ENCODE peak calls at places on chromosomes 13 and 19, in seven cellular contexts. E is astrocyte; V is Peyer's patch; T is effector memory CD4-positive, alpha-beta T cell; N is naive thymus-derived CD4-positive, alpha-beta T cell; Y is stomach; M is H1. L is an unnamed sample.

GRCh38 chr13:87680298-87680697 is 9.1 kb downstream of the SLITRK5 start:
- DNase-seq in E (no peak), V (no peak), T (no peak), N (no peak), Y (no peak), M (no peak), L (no peak)

GRCh38 chr19:2977001-2977685 is at the start of gene TLE6:
- DNase-seq in E (peak; percentile 79), V (peak; percentile 90), T (peak; percentile 83), N (peak; percentile 88), Y (peak; percentile 97), M (peak; percentile 97), L (peak; percentile 88)

GRCh38 chr13:40221131-40221459 is 445.3 kb downstream of the FOXO1 start:
- DNase-seq in E (no peak), V (no peak), T (no peak), N (no peak), Y (no peak), M (no peak), L (no peak)

GRCh38 chr19:18100710-18101109 is 3.1 kb downstream of the MAST3 start:
- DNase-seq in E (no peak), V (no peak), T (no peak), N (no peak), Y (no peak), M (peak; percentile 78), L (no peak)

GRCh38 chr13:33229446-33230177 is 55.9 kb downstream of the STARD13 start:
- DNase-seq in E (no peak), V (no peak), T (no peak), N (no peak), Y (no peak), M (no peak), L (no peak)

GRCh38 chr13:52371736-52372247 is 34.2 kb downstream of the THSD1 start:
- DNase-seq in E (peak; percentile 87), V (no peak), T (no peak), N (no peak), Y (no peak), M (no peak), L (no peak)

GRCh38 chr13:88103824-88104223 is 432.7 kb downstream of the SLITRK5 start:
- DNase-seq in E (no peak), V (no peak), T (no peak), N (no peak), Y (no peak), M (no peak), L (no peak)

GRCh38 chr19:43526884-43527859 is at the start of gene ETHE1:
- DNase-seq in E (no peak), V (peak; percentile 85), T (peak; percentile 51), N (peak; percentile 86), Y (peak; percentile 84), M (peak; percentile 92), L (peak; percentile 53)

GRCh38 chr13:74465279-74465678 is 331.1 kb upstream of the KLF12 start:
- DNase-seq in E (no peak), V (no peak), T (no peak), N (no peak), Y (no peak), M (no peak), L (no peak)

GRCh38 chr13:111486331-111486730 is 165.9 kb downstream of the TEX29 start:
- DNase-seq in E (no peak), V (no peak), T (no peak), N (no peak), Y (no peak), M (no peak), L (no peak)
- H3K9me3 ChIP-seq in E (peaks cover 8% of the 10 kb centered on the region), V (no peaks in the 10 kb centered on the region), T (no peaks in the 10 kb centered on the region), N (no peaks in the 10 kb centered on the region), Y (peaks cover 28% of the 10 kb centered on the region), M (peaks cover 22% of the 10 kb centered on the region), L (no peaks in the 10 kb centered on the region)

DNA sequence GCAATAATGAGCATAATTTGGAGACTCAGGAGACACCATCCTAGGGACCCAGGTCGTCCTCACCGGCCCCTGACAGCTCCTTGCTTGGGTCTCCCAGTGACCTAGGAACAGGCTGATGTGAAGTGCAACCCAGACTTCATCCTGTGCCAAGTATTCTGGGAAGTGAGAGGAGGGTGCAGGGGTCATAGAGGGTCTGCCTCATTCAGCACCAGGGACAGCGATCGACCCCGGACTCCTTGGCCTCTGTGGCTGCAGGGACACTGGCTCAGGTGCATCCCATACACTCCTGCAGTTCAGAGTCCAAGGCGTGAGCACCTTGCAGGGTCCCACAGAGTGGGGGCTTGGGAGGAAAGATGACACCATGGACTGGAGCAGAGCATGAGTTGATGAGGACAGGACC is 10.0 kb upstream of the OR10H2 start:
- DNase-seq in E (no peak), V (no peak), T (no peak), N (no peak), Y (no peak), M (no peak), L (no peak)
- H3K9me3 ChIP-seq in E (peaks cover 3% of the 10 kb centered on the region), V (no peaks in the 10 kb centered on the region), T (no peaks in the 10 kb centered on the region), N (no peaks in the 10 kb centered on the region), Y (peaks cover 4% of the 10 kb centered on the region), M (peaks cover 70% of the 10 kb centered on the region), L (no peaks in the 10 kb centered on the region)

DNA sequence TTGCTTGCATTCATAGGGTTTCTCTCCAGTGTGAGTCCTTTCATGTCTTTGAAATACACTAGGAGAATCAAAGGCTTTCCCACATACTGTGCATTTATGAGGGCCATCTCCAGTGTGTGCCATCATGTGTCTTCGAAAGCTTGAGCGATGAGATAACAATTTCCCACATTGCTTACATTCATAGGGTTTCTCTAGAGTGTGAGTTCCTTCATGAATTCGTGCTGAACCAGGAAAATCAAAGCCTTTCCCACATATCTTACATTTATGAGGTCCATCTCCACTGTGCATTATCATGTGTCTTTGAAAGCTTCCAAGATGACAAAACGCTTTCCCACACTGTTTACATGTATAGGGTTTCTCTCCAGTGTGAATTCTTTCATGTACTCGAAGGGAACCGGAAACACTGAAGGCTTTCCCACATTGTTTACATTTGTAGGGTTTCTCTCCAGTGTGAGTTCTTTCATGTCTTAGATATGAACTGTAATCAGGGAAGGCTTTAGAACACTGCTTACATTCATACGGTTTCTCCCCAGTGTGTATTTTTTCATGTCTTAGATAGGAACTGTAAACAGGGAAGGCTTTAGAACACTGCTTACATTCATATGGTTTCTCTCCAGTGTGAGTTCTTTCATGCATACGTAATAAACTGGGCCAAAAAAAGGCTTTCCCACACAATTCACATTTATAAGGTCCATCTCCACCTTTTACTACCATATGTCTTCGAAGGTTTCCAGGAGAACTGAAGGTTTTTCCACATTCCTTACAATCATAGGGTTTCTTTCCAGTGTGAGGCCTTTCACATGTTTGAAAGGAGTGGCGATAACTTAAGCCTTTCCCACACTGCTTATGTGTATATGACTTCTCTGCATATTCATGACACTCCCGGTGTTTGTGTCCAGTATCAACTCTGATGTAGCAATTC is 21.4 kb downstream of the ZNF44 start:
- DNase-seq in E (no peak), V (no peak), T (no peak), N (no peak), Y (no peak), M (no peak), L (no peak)
- H3K9me3 ChIP-seq in E (peaks cover 55% of the 10 kb centered on the region), V (peaks cover 15% of the 10 kb centered on the region), T (peaks cover 54% of the 10 kb centered on the region), N (peaks cover 58% of the 10 kb centered on the region), Y (peaks cover 66% of the 10 kb centered on the region), M (peaks cover 72% of the 10 kb centered on the region), L (peaks cover 56% of the 10 kb centered on the region)

GRCh38 chr19:21910318-21910717 is 74.3 kb upstream of the ZNF43 start:
- DNase-seq in E (no peak), V (no peak), T (no peak), N (no peak), Y (no peak), M (no peak), L (no peak)

GRCh38 chr19:21908066-21908465 is 72.1 kb upstream of the ZNF43 start:
- DNase-seq in E (no peak), V (no peak), T (no peak), N (no peak), Y (no peak), M (no peak), L (no peak)

GRCh38 chr19:21902596-21902995 is 66.6 kb upstream of the ZNF43 start:
- DNase-seq in E (no peak), V (no peak), T (no peak), N (no peak), Y (no peak), M (no peak), L (no peak)

GRCh38 chr19:21912654-21913053 is 76.7 kb upstream of the ZNF43 start:
- DNase-seq in E (no peak), V (no peak), T (no peak), N (no peak), Y (no peak), M (no peak), L (no peak)

GRCh38 chr19:21907516-21907915 is 71.5 kb upstream of the ZNF43 start:
- DNase-seq in E (no peak), V (no peak), T (no peak), N (no peak), Y (no peak), M (no peak), L (no peak)
- H3K9me3 ChIP-seq in E (peaks cover 27% of the 10 kb centered on the region), V (no peaks in the 10 kb centered on the region), T (no peaks in the 10 kb centered on the region), N (no peaks in the 10 kb centered on the region), Y (peaks cover 6% of the 10 kb centered on the region), M (peaks cover 77% of the 10 kb centered on the region), L (peaks cover 2% of the 10 kb centered on the region)

GRCh38 chr19:36962346-36962745 is 46.2 kb downstream of the ZNF568 start:
- DNase-seq in E (no peak), V (no peak), T (no peak), N (no peak), Y (no peak), M (no peak), L (no peak)
- H3K9me3 ChIP-seq in E (peaks cover 2% of the 10 kb centered on the region), V (no peaks in the 10 kb centered on the region), T (peaks cover 3% of the 10 kb centered on the region), N (peaks cover 3% of the 10 kb centered on the region), Y (peaks cover 22% of the 10 kb centered on the region), M (peaks cover 41% of the 10 kb centered on the region), L (peaks cover 10% of the 10 kb centered on the region)

GRCh38 chr19:30357580-30357954 is 14.6 kb upstream of the ZNF536 start:
- DNase-seq in E (no peak), V (no peak), T (no peak), N (no peak), Y (no peak), M (no peak), L (no peak)
- H3K9me3 ChIP-seq in E (no peaks in the 10 kb centered on the region), V (no peaks in the 10 kb centered on the region), T (no peaks in the 10 kb centered on the region), N (no peaks in the 10 kb centered on the region), Y (no peaks in the 10 kb centered on the region), M (no peaks in the 10 kb centered on the region), L (no peaks in the 10 kb centered on the region)

GRCh38 chr19:58123354-58123753 is 25.3 kb upstream of the ZSCAN18 start:
- DNase-seq in E (no peak), V (no peak), T (no peak), N (no peak), Y (no peak), M (no peak), L (no peak)

GRCh38 chr19:58117841-58118575 is 20.0 kb upstream of the ZSCAN18 start:
- DNase-seq in E (no peak), V (no peak), T (no peak), N (no peak), Y (no peak), M (no peak), L (no peak)

DNA sequence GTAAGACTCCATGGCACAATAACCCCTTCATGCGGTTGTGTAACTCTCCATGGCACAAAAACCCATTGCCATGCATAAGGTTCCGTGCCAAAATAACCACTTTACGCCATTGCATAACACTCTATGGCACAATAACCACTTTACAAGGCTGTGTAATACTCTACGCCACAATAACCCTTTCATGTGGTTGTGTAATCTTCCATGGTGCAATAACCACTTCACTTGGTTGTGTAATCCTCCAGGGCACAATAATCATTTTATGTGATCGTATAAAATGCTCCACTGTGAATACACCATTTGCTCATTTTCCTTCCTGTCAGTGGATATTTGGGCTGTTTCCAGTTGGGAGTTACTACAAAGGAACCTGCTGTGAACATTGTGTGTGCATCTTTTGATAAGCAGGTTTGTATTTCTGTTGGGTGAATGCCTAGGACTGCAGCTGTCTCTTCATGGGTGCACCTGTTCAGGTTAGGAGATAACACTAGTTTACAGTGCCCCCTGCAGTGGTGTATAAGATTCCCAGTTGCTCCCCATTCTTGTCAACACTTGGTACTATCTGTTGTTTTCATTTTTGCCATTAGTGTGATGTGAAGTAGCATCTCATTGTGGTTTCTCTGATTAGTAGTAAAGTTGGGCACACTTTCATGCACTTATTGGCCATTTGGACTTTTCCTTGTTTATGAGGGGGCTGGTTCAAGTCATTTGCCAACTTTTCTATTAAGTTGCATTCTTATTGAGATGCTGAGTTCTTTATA is 21.1 kb upstream of the ZSCAN18 start:
- DNase-seq in E (no peak), V (no peak), T (no peak), N (no peak), Y (no peak), M (no peak), L (no peak)
- H3K9me3 ChIP-seq in E (peaks cover 64% of the 10 kb centered on the region), V (no peaks in the 10 kb centered on the region), T (peaks cover 58% of the 10 kb centered on the region), N (peaks cover 40% of the 10 kb centered on the region), Y (peaks cover 99% of the 10 kb centered on the region), M (peaks cover 72% of the 10 kb centered on the region), L (peaks cover 31% of the 10 kb centered on the region)